ENCODE peak calls at places on chromosome 6, in four cellular contexts. D is fibroblast of mammary gland, F is lower lobe of right lung, K is HFF-Myc. L is an unnamed sample.

GRCh38 chr6:148074291-148074690 is 268.3 kb upstream of the SASH1 start:
- DNase-seq in F (no peak), K (no peak), D (no peak), L (no peak)

GRCh38 chr6:5584072-5584471 is 322.8 kb downstream of the FARS2 start:
- DNase-seq in F (no peak), D (peak), K (peak), L (no peak)

GRCh38 chr6:53811746-53812145 is 16.9 kb downstream of the LRRC1 start:
- DNase-seq in F (no peak), D (no peak), K (no peak), L (no peak)

GRCh38 chr6:50791900-50792508 is 26.7 kb upstream of the TFAP2B start:
- DNase-seq in K (no peak), D (peak), F (no peak), L (no peak)

GRCh38 chr6:44667226-44667625 is 279.7 kb downstream of the CDC5L start:
- DNase-seq in K (peak), D (peak), F (no peak), L (no peak)

GRCh38 chr6:131510094-131510493 is 62.9 kb upstream of the ARG1 start:
- DNase-seq in F (no peak), K (no peak), D (no peak), L (no peak)

GRCh38 chr6:90739339-90739738 is 152.5 kb upstream of the MAP3K7 start:
- DNase-seq in F (no peak), K (no peak), D (no peak), L (no peak)

GRCh38 chr6:38110407-38111025 is 291.0 kb downstream of the ZFAND3 start:
- DNase-seq in K (no peak), F (no peak), D (peak), L (no peak)

GRCh38 chr6:36825996-36826395 is 13.2 kb downstream of the CPNE5 start:
- DNase-seq in F (no peak), K (no peak), D (no peak), L (no peak)

GRCh38 chr6:155272353-155273222 is 8.8 kb downstream of the CLDN20 start:
- DNase-seq in F (no peak), K (no peak), D (peak), L (no peak)

GRCh38 chr6:166678426-166678825 is 51.4 kb upstream of the RPS6KA2 start:
- DNase-seq in F (no peak), D (peak), K (no peak), L (no peak)

GRCh38 chr6:142303191-142303564 is 1.4 kb downstream of the ADGRG6 start:
- DNase-seq in K (no peak), F (no peak), D (no peak), L (no peak)

GRCh38 chr6:126308367-126308766 is 31.5 kb upstream of the CENPW start:
- DNase-seq in D (peak), K (no peak), F (no peak), L (no peak)

GRCh38 chr6:125983246-125983945 is 2.9 kb upstream of the TRMT11 start:
- DNase-seq in D (peak), F (no peak), K (peak), L (no peak)

GRCh38 chr6:134061440-134061839 is 9.0 kb upstream of the SLC2A12 start:
- DNase-seq in K (no peak), D (no peak), F (no peak), L (no peak)

GRCh38 chr6:158660331-158660730 is 10.5 kb downstream of the SYTL3 start:
- DNase-seq in K (no peak), D (peak), F (peak), L (peak)

GRCh38 chr6:169950558-169950957 is 199.1 kb downstream of the ERMARD start:
- DNase-seq in D (peak), K (no peak), F (no peak), L (no peak)

GRCh38 chr6:24391756-24392405 is 10.9 kb upstream of the MRS2 start:
- DNase-seq in F (no peak), D (peak), K (no peak), L (no peak)

GRCh38 chr6:73728548-73729205 is 32.7 kb downstream of the CD109 start:
- DNase-seq in K (no peak), D (no peak), F (no peak), L (no peak)

GRCh38 chr6:3965071-3965718 is 113.7 kb downstream of the FAM217A start:
- DNase-seq in K (no peak), F (no peak), D (peak), L (no peak)

GRCh38 chr6:110813338-110813737 is 1.9 kb downstream of the CDK19 start:
- DNase-seq in D (no peak), K (no peak), F (no peak), L (no peak)
- H3K4me3 ChIP-seq in D (no peak), K (peak), F (peak), L (no peak)

DNA sequence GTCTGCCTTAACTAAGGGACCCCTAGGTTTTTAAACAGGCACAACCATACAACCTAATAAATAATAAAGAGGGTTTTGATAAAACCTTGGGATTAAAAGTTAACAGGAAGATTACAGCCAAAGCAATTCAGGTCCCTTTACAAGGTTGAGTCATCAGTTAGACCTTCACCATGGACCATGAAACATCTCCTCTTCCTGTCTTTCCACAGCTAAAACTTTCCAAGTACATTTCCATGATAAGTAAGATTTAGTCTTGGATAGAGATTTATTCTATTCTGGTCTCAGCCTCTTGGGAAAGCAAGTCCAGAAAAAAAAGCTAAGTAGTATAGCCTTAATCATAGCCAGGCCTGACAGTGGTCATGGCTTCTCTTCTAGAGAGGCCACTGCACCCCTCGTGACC is 2.9 kb upstream of the PRSS35 start:
- DNase-seq in K (no peak), F (no peak), D (no peak), L (no peak)
- H3K4me3 ChIP-seq in K (no peak), F (no peak), D (no peak), L (no peak)

GRCh38 chr6:113930183-113930582 is 40.8 kb downstream of the HDAC2 start:
- DNase-seq in K (no peak), F (no peak), D (no peak), L (no peak)
- H3K4me3 ChIP-seq in K (no peak), F (no peak), D (no peak), L (no peak)

GRCh38 chr6:17394192-17394611 is 807 bp downstream of the CAP2 start:
- DNase-seq in K (peak), F (no peak), D (peak), L (no peak)
- H3K4me3 ChIP-seq in K (peak), F (peak), D (peak), L (no peak)

GRCh38 chr6:16324622-16325225 is 86.3 kb downstream of the GMPR start:
- DNase-seq in K (no peak), F (no peak), D (peak), L (no peak)

GRCh38 chr6:16327777-16328325 is 89.5 kb downstream of the GMPR start:
- DNase-seq in F (no peak), D (no peak), K (no peak), L (no peak)

GRCh38 chr6:16326531-16326930 is 88.1 kb downstream of the GMPR start:
- DNase-seq in K (no peak), D (no peak), F (no peak), L (no peak)

GRCh38 chr6:16324184-16324583 is 85.8 kb downstream of the GMPR start:
- DNase-seq in F (no peak), D (no peak), K (no peak), L (no peak)

DNA sequence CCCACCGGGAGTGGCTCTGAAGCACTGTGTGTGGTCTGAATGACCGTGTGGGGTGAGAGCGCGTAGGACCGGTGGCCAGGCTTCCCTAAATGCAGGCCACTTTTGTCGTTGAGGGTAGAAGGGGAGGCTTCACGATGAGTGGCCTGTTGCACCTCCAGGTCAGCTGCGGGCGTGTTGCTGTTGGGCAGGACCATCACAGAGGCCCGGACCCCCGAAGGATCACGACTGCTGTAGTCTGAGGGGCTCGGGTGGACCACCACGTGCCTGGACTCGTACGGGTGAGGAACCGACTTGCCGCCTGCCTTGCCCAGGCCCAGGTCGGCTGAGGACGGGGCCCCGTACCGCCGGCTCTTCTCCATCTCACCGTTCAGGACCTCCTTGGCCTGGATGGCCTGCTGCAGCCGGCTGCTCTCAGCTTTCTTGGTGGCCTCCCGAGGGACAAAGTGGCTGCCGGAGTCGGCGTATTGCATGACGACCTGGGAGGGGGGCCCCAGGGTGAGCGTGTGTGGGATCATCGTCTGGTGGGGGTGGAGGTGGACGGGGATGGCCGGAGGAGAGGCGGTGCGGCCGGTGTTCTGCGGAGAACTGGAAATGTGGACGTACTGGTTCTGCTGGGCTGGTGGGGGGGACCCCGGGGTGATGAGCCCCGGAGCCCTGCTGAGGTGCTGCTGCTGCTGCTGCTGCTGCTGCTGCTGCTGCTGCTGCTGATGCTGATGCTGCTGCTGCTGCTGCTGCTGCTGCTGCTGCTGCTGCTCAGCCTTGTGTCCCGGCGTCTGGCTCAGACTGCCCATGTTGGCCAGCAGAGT is 88.8 kb downstream of the GMPR start:
- DNase-seq in K (no peak), F (no peak), D (no peak), L (no peak)
- H3K4me3 ChIP-seq in K (no peak), F (no peak), D (no peak), L (no peak)

GRCh38 chr6:35719407-35719829 is 17.4 kb upstream of the ARMC12 start:
- DNase-seq in K (no peak), D (no peak), F (no peak), L (no peak)
- H3K4me3 ChIP-seq in K (no peak), D (no peak), F (peak), L (peak)

DNA sequence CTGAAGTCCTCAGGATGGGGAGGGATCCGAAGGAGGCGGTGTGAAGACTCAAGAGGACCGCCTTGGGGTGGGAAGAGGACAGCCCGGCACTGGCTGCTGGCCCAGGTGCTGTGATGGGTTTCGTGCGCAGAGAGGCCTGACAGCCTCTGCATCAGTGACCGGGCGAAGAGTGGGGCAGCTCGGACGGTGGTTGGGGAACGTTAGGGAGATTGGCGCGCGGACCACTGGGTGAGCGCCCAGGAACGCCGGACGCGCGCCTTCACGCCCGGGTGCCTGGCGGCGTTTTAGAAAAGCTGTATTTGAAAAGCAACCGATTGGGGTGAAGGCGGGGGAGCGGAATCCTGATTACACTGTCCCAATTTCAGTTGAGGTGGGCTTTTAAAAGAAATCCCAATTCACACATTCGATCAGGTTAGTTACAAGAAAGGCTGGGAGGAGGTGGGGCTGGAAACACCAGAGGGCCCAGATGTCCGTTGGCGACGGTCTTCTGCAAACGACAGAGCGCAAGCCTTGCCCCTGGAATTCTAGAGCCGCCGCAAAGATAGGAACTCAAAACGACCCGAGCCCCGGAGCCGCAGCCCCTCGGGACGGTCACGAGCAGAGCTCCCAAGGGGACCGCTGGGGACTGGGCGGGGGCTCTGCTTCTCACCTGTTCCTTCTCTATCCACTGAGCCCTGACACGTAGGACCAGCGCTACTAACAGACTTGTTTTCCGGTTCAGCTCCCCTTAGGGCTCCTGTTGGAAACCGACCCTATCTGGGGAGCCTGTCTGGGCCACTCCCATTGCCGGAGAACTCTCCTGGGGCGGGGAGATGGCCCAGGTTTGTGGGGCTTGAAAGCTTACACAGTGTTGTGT is 8.5 kb upstream of the TRIM40 start:
- DNase-seq in D (no peak), F (no peak), K (no peak), L (no peak)
- H3K4me3 ChIP-seq in D (no peak), F (no peak), K (peak), L (no peak)

GRCh38 chr6:19866900-19867627 is 29.9 kb downstream of the ID4 start:
- DNase-seq in K (peak), D (peak), F (no peak), L (no peak)
- H3K4me3 ChIP-seq in K (no peak), D (no peak), F (no peak), L (no peak)

GRCh38 chr6:41705329-41705995 is 29.9 kb downstream of the TFEB start:
- DNase-seq in K (no peak), D (no peak), F (no peak), L (no peak)

GRCh38 chr6:41705996-41706835 is 29.2 kb downstream of the TFEB start:
- DNase-seq in D (peak), K (no peak), F (peak), L (peak)

GRCh38 chr6:41702771-41703494 is 32.5 kb downstream of the TFEB start:
- DNase-seq in D (no peak), K (no peak), F (no peak), L (no peak)

GRCh38 chr6:41704028-41704427 is 31.4 kb downstream of the TFEB start:
- DNase-seq in F (no peak), D (no peak), K (no peak), L (no peak)

GRCh38 chr6:41704656-41705328 is 30.6 kb downstream of the TFEB start:
- DNase-seq in D (no peak), F (no peak), K (no peak), L (no peak)
- H3K4me3 ChIP-seq in D (no peak), F (no peak), K (no peak), L (no peak)

DNA sequence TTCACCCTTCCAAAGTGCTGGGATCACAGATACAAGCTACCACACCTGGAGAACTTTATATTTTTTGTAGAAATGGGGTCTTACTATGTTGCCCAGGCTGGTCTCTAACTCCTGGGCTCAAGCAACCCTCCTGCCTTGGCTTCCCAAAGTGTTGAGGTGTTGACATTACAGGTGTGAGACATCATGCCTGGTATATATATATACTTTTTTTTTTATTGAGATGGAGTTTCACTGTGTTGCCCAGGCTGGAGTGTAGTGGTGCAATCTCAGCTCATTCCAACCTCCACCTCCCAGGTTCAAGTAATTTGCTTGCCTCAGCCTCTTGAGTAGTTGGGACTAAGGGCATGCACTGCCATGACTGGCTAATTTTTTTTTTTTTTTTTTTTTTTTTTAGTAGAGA is 5.4 kb downstream of the FKBP5 start:
- DNase-seq in F (no peak), K (no peak), D (no peak), L (no peak)
- H3K4me3 ChIP-seq in F (no peak), K (no peak), D (no peak), L (no peak)